ENCODE peak calls at places on chromosomes 11 and 22, in seven cellular contexts. B, G, X, M, Q, Z and H are unnamed samples.

GRCh38 chr11:96741068-96741467 is 351.3 kb downstream of the JRKL start:
- DNase-seq in G (no peak), Q (no peak), B (no peak), Z (no peak), X (peak), M (no peak), H (no peak)

GRCh38 chr11:16001899-16002426 is 354.4 kb downstream of the SOX6 start:
- DNase-seq in X (peak), B (peak), M (no peak), Z (peak), Q (peak), G (peak), H (peak)

GRCh38 chr11:103806130-103806900 is 230.1 kb upstream of the DDI1 start:
- DNase-seq in M (no peak), X (peak), Z (peak), B (peak), Q (no peak), G (no peak), H (no peak)

GRCh38 chr11:68018730-68019190 is 8.6 kb downstream of the ALDH3B1 start:
- DNase-seq in G (no peak), Q (no peak), X (no peak), Z (no peak), M (no peak), B (no peak), H (no peak)

GRCh38 chr11:58125469-58125868 is at the start of gene OR9I1:
- DNase-seq in Q (no peak), G (no peak), M (no peak), Z (no peak), X (no peak), B (no peak), H (no peak)

GRCh38 chr11:127056338-127056971 is 55.9 kb upstream of the KIRREL3 start:
- DNase-seq in M (no peak), Q (no peak), B (no peak), X (no peak), G (peak), Z (no peak), H (no peak)

GRCh38 chr11:442611-443081 is 835 bp upstream of the ANO9 start:
- DNase-seq in M (no peak), Q (no peak), X (no peak), Z (no peak), B (no peak), G (no peak), H (no peak)

GRCh38 chr11:33044281-33044680 is 4.9 kb downstream of the TCP11L1 start:
- DNase-seq in X (no peak), G (no peak), M (no peak), B (no peak), Q (no peak), Z (no peak), H (no peak)

GRCh38 chr11:57791321-57792059 is 29.9 kb downstream of the CTNND1 start:
- DNase-seq in Z (no peak), Q (no peak), X (no peak), M (no peak), B (peak), G (no peak), H (no peak)

GRCh38 chr11:131745405-131745804 is 375.0 kb downstream of the NTM start:
- DNase-seq in M (no peak), G (no peak), B (no peak), Z (no peak), X (no peak), Q (no peak), H (no peak)

GRCh38 chr22:46043816-46044717 is 67.1 kb upstream of the WNT7B start:
- DNase-seq in X (no peak), B (no peak), Q (no peak), G (peak), M (no peak), Z (no peak), H (no peak)

GRCh38 chr11:12087075-12087775 is 23.2 kb upstream of the MICAL2 start:
- DNase-seq in Q (no peak), M (no peak), B (peak), G (peak), X (peak), Z (no peak), H (no peak)

GRCh38 chr22:46010951-46011626 is 34.1 kb upstream of the WNT7B start:
- DNase-seq in B (no peak), Q (peak), M (no peak), Z (no peak), X (no peak), G (no peak), H (no peak)

GRCh38 chr22:43100223-43100622 is 10.3 kb upstream of the BIK start:
- DNase-seq in Q (peak), B (peak), X (no peak), M (no peak), Z (no peak), G (no peak), H (no peak)

GRCh38 chr11:12170984-12171383 is 60.6 kb downstream of the MICAL2 start:
- DNase-seq in X (no peak), Q (no peak), M (no peak), Z (no peak), B (no peak), G (no peak), H (no peak)

GRCh38 chr11:110086892-110087309 is 6.3 kb upstream of the ZC3H12C start:
- DNase-seq in Q (no peak), M (no peak), Z (no peak), B (peak), X (no peak), G (peak), H (peak)

GRCh38 chr11:40387240-40387980 is 1072.0 kb downstream of the LRRC4C start:
- DNase-seq in Q (peak), X (no peak), B (no peak), M (no peak), G (no peak), Z (no peak), H (no peak)

GRCh38 chr22:26047516-26047915 is 121.7 kb upstream of the SEZ6L start:
- DNase-seq in G (no peak), Z (no peak), Q (no peak), X (no peak), M (no peak), B (no peak), H (no peak)

GRCh38 chr11:197741-198235 is 4.9 kb downstream of the SCGB1C1 start:
- DNase-seq in Z (no peak), X (no peak), G (peak), B (no peak), M (no peak), Q (no peak), H (no peak)

GRCh38 chr22:19891350-19892248 is 36.9 kb upstream of the GNB1L start:
- DNase-seq in X (no peak), Q (peak), Z (no peak), M (peak), B (no peak), G (no peak), H (no peak)

GRCh38 chr11:12182650-12183511 is 72.5 kb downstream of the MICAL2 start:
- DNase-seq in Z (peak), Q (peak), B (peak), M (no peak), G (no peak), X (peak), H (peak)

GRCh38 chr11:4181780-4182721 is 87.5 kb downstream of the RRM1 start:
- DNase-seq in Z (peak), M (peak), X (no peak), G (peak), B (peak), Q (peak), H (no peak)

GRCh38 chr11:111194789-111195188 is 50.7 kb upstream of the POU2AF2 start:
- DNase-seq in Z (no peak), G (no peak), Q (no peak), X (no peak), M (no peak), B (no peak), H (no peak)

GRCh38 chr22:44919691-44920090 is 90.1 kb downstream of the PHF21B start:
- DNase-seq in Q (no peak), M (no peak), X (no peak), Z (no peak), G (no peak), B (no peak), H (no peak)

GRCh38 chr22:19718255-19719054 is 4.2 kb downstream of the SEPTIN5 start:
- DNase-seq in B (no peak), G (no peak), X (no peak), M (no peak), Q (no peak), Z (no peak), H (no peak)

GRCh38 chr11:1756024-1756561 is 5.7 kb upstream of the IFITM10 start:
- DNase-seq in Z (no peak), M (no peak), B (no peak), Q (no peak), G (no peak), X (no peak), H (no peak)

GRCh38 chr22:25364281-25364680 is 144.8 kb downstream of the CRYBB2 start:
- DNase-seq in X (no peak), Z (no peak), M (no peak), G (no peak), Q (no peak), B (no peak), H (no peak)

GRCh38 chr11:96130061-96130460 is 206.2 kb upstream of the MTMR2 start:
- DNase-seq in G (no peak), M (no peak), Q (no peak), Z (no peak), B (no peak), X (no peak), H (no peak)

GRCh38 chr22:37880668-37881440 is 25.2 kb upstream of the MICALL1 start:
- DNase-seq in B (no peak), G (no peak), X (no peak), Z (no peak), Q (no peak), M (no peak), H (no peak)

GRCh38 chr11:31882951-31883392 is 71.8 kb upstream of the PAX6 start:
- DNase-seq in M (no peak), Z (no peak), B (no peak), Q (no peak), G (no peak), X (no peak), H (no peak)

GRCh38 chr11:73143126-73143838 is 1.2 kb upstream of the FCHSD2 start:
- DNase-seq in Q (peak), Z (no peak), G (peak), X (no peak), M (no peak), B (no peak), H (no peak)

GRCh38 chr11:100619484-100619883 is 67.6 kb upstream of the ARHGAP42 start:
- DNase-seq in M (no peak), Z (no peak), X (no peak), B (no peak), Q (no peak), G (no peak), H (no peak)

GRCh38 chr11:7668464-7668863 is 4.8 kb downstream of the CYB5R2 start:
- DNase-seq in M (no peak), B (no peak), Z (no peak), G (no peak), Q (no peak), X (no peak), H (no peak)

GRCh38 chr11:7666292-7666866 is 6.9 kb downstream of the CYB5R2 start:
- DNase-seq in Z (no peak), G (no peak), M (no peak), X (no peak), B (no peak), Q (no peak), H (no peak)

GRCh38 chr11:7668911-7669310 is 4.4 kb downstream of the CYB5R2 start:
- DNase-seq in X (no peak), M (no peak), G (no peak), Z (no peak), Q (no peak), B (peak), H (no peak)

GRCh38 chr11:7665473-7666291 is 7.6 kb downstream of the CYB5R2 start:
- DNase-seq in Z (no peak), B (peak), M (peak), G (peak), X (no peak), Q (peak), H (no peak)

DNA sequence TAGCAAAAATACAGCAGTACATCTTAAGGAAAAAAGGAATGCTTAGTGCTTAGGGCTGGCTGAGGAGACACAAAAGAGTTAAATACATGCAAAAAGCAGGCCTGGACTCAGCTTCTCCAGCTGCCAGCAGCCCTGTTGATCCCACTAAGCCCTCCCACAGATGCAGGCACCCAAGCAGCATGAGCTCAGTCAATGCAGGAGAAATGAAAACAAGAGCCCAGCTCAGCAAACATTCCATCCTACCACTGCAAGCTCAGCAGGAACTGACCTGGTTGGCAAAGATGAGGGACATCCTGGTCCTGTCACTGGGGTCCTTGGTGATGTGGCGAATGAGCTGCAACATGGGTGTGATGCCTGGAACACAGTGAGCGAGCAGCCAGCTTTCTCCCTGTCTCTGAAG is 5.8 kb downstream of the CYB5R2 start:
- DNase-seq in Q (no peak), B (no peak), X (no peak), G (no peak), M (no peak), Z (no peak), H (no peak)
- TF ChIP-seq CTCF in Q (no peak), B (no peak), X (no peak), G (no peak), M (no peak), Z (no peak), H (no peak)

GRCh38 chr22:29480512-29481264 is 670 bp downstream of the NEFH start:
- DNase-seq in B (no peak), Z (no peak), Q (no peak), G (no peak), M (peak), X (no peak), H (no peak)
- TF ChIP-seq CTCF in B (no peak), Z (no peak), Q (peak), G (no peak), M (peak), X (no peak), H (no peak)

GRCh38 chr22:47169801-47170140 is 407.3 kb downstream of the TBC1D22A start:
- DNase-seq in B (no peak), M (no peak), Z (no peak), G (no peak), Q (no peak), X (no peak), H (no peak)
- TF ChIP-seq CTCF in B (no peak), M (no peak), Z (no peak), G (no peak), Q (no peak), X (no peak), H (no peak)

DNA sequence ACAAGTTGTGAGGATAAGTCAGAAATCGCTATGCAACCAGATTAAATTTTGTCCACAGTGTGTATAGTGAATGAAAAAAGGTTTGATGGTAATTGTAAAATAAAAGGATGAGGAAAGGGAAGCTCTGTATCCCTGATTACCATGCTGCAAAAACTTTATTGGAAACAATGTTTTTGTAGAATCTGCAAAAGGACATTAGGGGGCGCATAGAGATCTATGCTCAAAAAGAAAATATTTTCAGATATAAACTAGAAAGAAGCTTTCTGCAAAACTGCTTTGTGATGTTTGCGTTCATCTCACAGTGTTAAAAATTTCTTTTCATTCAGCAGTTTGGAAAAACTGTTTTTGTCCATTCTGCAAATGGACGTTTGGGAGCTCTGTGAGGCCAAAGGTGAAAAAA is 390.5 kb downstream of the OR4C45 start:
- DNase-seq in Z (no peak), Q (no peak), B (no peak), X (no peak), G (no peak), M (no peak), H (no peak)
- TF ChIP-seq CTCF in Z (no peak), Q (no peak), B (no peak), X (no peak), G (no peak), M (no peak), H (no peak)

GRCh38 chr11:3111919-3112690 is 53.0 kb downstream of the OSBPL5 start:
- DNase-seq in Q (no peak), M (no peak), X (peak), B (no peak), Z (peak), G (no peak), H (no peak)
- TF ChIP-seq CTCF in Q (no peak), M (no peak), X (no peak), B (no peak), Z (no peak), G (no peak), H (no peak)

DNA sequence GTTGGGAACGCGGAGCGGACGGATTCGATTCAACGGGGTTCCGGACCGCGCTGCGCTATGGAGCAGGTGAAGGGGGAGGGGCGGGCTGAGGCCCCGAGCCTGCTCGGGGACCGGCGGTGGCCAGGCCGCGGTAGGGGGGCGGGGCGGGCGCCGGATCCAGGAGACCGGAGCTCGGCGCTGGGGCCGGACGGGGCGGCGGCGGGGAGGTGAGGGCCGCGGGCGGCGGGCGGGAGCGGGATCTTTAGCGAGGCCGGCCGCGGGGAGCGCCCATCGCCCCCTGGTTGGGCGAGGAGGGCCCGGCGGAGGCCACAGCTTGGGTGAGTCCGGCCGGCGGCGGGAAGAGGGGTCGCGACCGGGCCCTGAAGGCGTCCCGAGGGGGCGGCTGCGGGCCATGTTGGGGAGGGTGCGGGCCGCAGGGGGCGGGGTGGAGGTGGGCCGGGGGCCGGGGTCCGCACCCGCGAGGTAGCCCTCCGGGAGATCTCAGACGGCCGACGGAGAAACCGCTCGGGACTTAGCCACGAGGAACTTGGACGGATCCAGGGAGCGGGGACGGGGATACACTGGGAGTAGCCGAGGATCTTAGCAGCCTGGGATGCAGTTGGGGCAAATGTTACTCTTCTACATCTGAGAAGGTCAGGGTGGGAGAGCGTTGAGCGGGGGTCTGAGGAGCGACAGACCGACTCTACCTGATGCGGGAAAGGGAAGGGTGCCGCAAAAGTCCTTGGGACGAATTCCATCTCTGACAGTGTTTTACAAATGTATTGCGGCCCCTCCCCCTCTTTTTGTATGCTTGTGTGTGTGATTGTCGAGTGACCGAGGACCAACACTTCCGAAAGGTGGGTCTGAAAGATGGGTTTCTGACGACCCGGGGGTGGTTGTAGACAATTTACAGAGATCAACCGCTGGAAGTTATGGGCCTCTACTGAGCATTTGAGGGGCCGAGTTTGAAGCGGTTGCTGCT is 514 bp downstream of the STIP1 start:
- DNase-seq in M (no peak), X (no peak), B (no peak), Z (no peak), Q (no peak), G (peak), H (no peak)
- TF ChIP-seq CTCF in M (no peak), X (no peak), B (no peak), Z (no peak), Q (no peak), G (no peak), H (no peak)